ENCODE peak calls at places on chromosome 6, in nine cellular contexts. C is heart left ventricle, D is Peyer's patch, G is right lobe of liver, Q is heart right ventricle, O is endothelial cell, W is GM06990, F is HCT116, J is pancreas. E is an unnamed sample.

GRCh38 chr6:124961784-124962611 is at the start of gene RNF217:
- DNase-seq in C (peak), D (peak), G (peak), Q (peak), O (peak), W (peak), F (no peak), J (peak), E (peak)

GRCh38 chr6:169162968-169163903 is 90.4 kb downstream of the THBS2 start:
- DNase-seq in C (no peak), D (no peak), G (no peak), Q (peak), O (no peak), W (no peak), F (peak), J (no peak), E (no peak)

GRCh38 chr6:100230976-100231316 is 233.8 kb downstream of the SIM1 start:
- DNase-seq in C (no peak), D (no peak), G (no peak), Q (no peak), O (no peak), W (no peak), F (no peak), J (no peak), E (no peak)

GRCh38 chr6:51459958-51460357 is 627.5 kb downstream of the PKHD1 start:
- DNase-seq in C (no peak), D (no peak), G (no peak), Q (no peak), O (no peak), W (peak), F (no peak), J (no peak), E (no peak)

GRCh38 chr6:16985484-16986284 is 116.2 kb upstream of the STMND1 start:
- DNase-seq in C (no peak), D (no peak), G (peak), Q (no peak), O (no peak), W (no peak), F (no peak), J (no peak), E (no peak)

GRCh38 chr6:111618407-111618806 is 12.7 kb upstream of the TRAF3IP2 start:
- DNase-seq in C (no peak), D (no peak), G (no peak), Q (no peak), O (no peak), W (no peak), F (no peak), J (no peak), E (no peak)

GRCh38 chr6:24864345-24864744 is 65.6 kb upstream of the ARMH2 start:
- DNase-seq in C (no peak), D (no peak), G (no peak), Q (no peak), O (no peak), W (no peak), F (no peak), J (no peak), E (no peak)

GRCh38 chr6:89022747-89023289 is 57.7 kb upstream of the PNRC1 start:
- DNase-seq in C (no peak), D (no peak), G (no peak), Q (no peak), O (no peak), W (no peak), F (no peak), J (no peak), E (no peak)

GRCh38 chr6:91886183-91886795 is 1299.4 kb upstream of the MAP3K7 start:
- DNase-seq in C (no peak), D (no peak), G (no peak), Q (no peak), O (no peak), W (no peak), F (no peak), J (no peak), E (no peak)

GRCh38 chr6:2505624-2506023 is 245.1 kb downstream of the MYLK4 start:
- DNase-seq in C (no peak), D (no peak), G (no peak), Q (no peak), O (peak), W (peak), F (peak), J (no peak), E (no peak)

GRCh38 chr6:28929887-28930620 is 6.3 kb upstream of the TRIM27 start:
- DNase-seq in C (no peak), D (no peak), G (no peak), Q (no peak), O (no peak), W (no peak), F (no peak), J (no peak), E (no peak)

DNA sequence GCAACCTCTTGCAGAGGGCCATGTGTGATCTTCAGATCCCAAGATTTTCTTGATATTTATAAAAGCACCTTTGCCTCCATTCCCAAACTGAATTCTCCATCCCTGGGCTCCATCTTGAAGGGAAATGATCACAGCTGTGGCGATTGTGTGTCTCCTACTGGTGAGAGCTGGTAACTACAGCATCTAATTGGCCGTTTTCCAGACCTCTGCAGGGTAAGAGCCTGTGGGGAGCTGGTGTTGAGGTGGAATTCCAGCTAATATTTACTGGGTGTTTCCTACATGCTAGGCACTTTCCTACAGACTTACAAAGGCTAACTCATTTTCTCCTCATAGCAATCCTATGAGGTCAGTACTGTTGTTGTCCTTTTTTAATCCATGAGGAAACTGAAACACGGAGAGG is 59.2 kb upstream of the FNDC1 start:
- DNase-seq in C (no peak), D (no peak), G (no peak), Q (no peak), O (peak), W (no peak), F (peak), J (no peak), E (no peak)
- TF ChIP-seq CTCF in C (peak), D (peak), G (peak), Q (peak), O (peak), W (peak), F (peak), J (peak), E (peak)

DNA sequence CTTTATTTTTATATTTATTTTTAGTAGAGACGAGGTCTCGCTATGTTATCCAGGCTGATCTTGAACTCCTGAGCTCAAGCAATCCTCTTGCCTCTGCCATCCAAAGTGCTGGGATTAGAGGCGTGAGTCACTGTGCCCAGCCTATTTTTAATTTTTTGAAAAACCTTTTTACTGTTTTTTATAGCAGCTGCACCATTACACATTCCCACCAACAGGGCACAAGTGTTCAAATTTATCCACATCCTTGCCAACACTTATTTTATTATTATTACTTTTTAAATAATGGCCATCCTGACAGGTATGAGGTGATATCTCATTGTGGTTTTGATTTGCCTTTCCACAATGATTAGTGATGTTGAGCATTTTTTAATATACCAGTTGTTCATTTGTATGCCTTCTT is 42.5 kb downstream of the PACSIN1 start:
- DNase-seq in C (no peak), D (no peak), G (no peak), Q (no peak), O (no peak), W (no peak), F (no peak), J (no peak), E (no peak)
- TF ChIP-seq CTCF in C (no peak), D (no peak), G (no peak), Q (no peak), O (peak), W (no peak), F (no peak), J (no peak), E (peak)

DNA sequence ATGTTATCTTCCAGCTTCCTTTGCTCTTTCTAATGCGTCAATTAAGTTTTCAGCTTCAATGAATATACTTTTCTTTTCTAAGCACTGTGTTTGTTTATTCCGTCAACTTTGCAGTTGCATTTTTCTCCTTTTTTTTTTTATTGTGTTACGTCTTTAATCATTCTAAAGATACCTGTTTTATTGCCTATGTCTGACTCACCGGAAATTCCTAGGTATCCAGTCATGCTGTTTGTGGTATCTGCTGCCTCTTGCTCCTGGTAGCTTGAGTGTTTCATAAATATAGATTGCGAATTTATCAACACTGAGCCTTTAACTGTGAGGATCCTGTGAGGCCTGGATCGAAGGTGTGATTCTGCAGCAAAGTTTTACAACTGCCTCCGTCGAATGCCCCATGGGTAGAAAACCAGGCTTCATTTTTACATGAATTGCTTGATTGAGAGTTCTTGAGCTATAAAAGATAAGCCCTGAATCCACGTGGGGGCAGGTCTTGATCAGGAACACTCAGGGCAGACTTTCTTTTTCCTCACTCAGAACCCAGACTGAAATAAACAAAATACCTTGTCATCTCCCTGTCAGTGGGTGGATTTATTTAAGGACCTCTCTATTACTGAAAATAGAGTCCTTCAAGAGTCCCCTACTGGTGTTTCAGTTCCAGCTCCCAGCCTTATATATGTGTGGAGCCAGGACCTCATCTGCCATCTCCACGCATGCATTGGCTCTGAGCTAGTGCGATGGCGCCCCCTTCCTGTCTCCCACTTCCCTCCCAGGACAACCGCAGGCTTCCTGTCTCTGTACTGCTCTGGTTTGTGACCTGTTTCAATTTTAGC is 60.1 kb upstream of the LRRC1 start:
- DNase-seq in C (peak), D (peak), G (no peak), Q (peak), O (peak), W (no peak), F (peak), J (no peak), E (no peak)
- TF ChIP-seq CTCF in C (peak), D (no peak), G (no peak), Q (peak), O (peak), W (peak), F (peak), J (no peak), E (peak)

DNA sequence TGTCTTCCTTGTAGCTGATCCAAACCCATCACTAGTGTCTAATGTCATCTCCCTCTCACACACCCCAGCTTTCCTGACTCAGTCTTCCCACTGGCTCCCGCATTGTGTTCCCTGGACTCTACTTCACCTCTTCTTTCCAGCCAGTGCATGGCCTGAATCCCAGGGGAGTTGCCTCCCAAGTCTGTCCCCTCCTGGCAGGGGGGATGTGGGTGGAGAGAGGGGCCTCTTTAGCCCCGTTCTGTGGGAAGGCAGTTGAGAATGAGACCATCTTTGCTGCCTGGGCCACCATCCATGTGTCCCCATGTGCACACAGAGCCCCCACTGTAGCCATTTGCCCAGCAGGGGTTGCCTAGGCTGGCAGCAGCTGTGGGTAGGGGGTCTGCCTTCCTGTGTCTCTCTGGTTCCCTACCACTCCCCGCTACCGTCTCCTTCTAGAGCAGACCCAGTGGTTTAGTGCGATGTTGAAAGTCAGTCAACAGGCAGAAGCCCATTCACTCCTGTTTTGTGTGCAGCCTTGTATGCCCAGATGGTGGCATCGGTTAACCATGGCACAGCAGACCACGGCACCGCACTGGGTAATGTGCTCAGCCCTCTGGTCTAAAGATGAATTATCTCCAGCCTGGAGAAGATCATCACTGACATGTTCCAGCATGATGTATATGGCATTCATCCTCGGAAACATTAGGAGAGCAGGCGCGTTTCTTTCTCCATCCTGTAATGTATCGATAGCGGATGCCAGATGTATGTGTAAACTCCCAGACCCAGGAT is 178.8 kb upstream of the SNX9 start:
- DNase-seq in C (no peak), D (no peak), G (no peak), Q (no peak), O (no peak), W (no peak), F (no peak), J (peak), E (no peak)
- TF ChIP-seq CTCF in C (peak), D (no peak), G (no peak), Q (peak), O (no peak), W (no peak), F (peak), J (no peak), E (peak)

E was measured in chondrocyte.